ENCODE peak calls at places on chromosomes 4 and X, in ten cellular contexts. K is upper lobe of right lung; W is SK-N-SH; L is psoas muscle; A is breast epithelium; I is left ventricle myocardium inferior; Z is hepatocyte; R is adipocyte; M is endodermal cell; D is CD4-positive, CD25-positive, alpha-beta regulatory T cell. F is an unnamed sample. For H3K36me3, the result is how much of the 10 kb centered on the place peaks cover.

GRCh38 chrX:154719132-154719675 is 31.7 kb downstream of the GAB3 start:
- DNase-seq in D (no peak), M (no peak), R (no peak), L (no peak), K (no peak), W (no peak), Z (no peak), A (no peak), I (no peak), F (peak)

GRCh38 chr4:82223715-82224114 is 150.1 kb downstream of the HNRNPD start:
- DNase-seq in I (peak), Z (no peak), D (no peak), R (no peak), M (no peak), A (no peak), K (no peak), L (no peak), W (no peak), F (peak)

GRCh38 chr4:54550415-54551171 is 107.2 kb upstream of the KIT start:
- DNase-seq in D (no peak), A (no peak), K (no peak), R (peak), I (no peak), W (no peak), Z (peak), M (no peak), L (no peak), F (no peak)

GRCh38 chr4:4677825-4678522 is 136.1 kb upstream of the STX18 start:
- DNase-seq in W (peak), L (no peak), I (no peak), A (no peak), R (peak), M (peak), K (no peak), D (no peak), Z (peak), F (no peak)

GRCh38 chrX:253451-254297 is 27.5 kb upstream of the PLCXD1 start:
- DNase-seq in W (no peak), I (no peak), R (no peak), M (peak), K (peak), Z (peak), A (no peak), L (peak), D (no peak), F (no peak)

GRCh38 chr4:7905461-7905915 is 34.2 kb downstream of the AFAP1 start:
- DNase-seq in A (no peak), W (no peak), L (no peak), D (no peak), I (no peak), Z (no peak), M (no peak), R (peak), K (no peak), F (no peak)

GRCh38 chr4:125316781-125317525 is 2.2 kb downstream of the FAT4 start:
- DNase-seq in L (peak), K (peak), R (peak), A (no peak), M (peak), I (peak), Z (peak), D (no peak), W (peak), F (no peak)

GRCh38 chrX:16436348-16437188 is 213.4 kb upstream of the S100G start:
- DNase-seq in K (peak), D (peak), L (peak), A (peak), W (peak), Z (peak), R (peak), I (peak), M (peak), F (peak)

GRCh38 chr4:37653601-37654000 is 32.6 kb downstream of the RELL1 start:
- DNase-seq in M (peak), Z (no peak), K (no peak), R (no peak), D (no peak), I (no peak), A (no peak), L (no peak), W (no peak), F (no peak)

GRCh38 chrX:71067727-71068051 is 445 bp downstream of the SNX12 start:
- DNase-seq in A (no peak), D (no peak), K (no peak), I (no peak), L (no peak), M (no peak), R (no peak), W (no peak), Z (no peak), F (no peak)

GRCh38 chr4:21184788-21185187 is 484.5 kb downstream of the PACRGL start:
- DNase-seq in D (no peak), A (no peak), W (no peak), R (no peak), K (no peak), M (no peak), L (no peak), Z (no peak), I (no peak), F (no peak)

GRCh38 chr4:130080872-130081451 is 985.0 kb downstream of the C4orf33 start:
- DNase-seq in Z (peak), I (no peak), W (no peak), M (no peak), A (no peak), L (no peak), D (no peak), K (no peak), R (peak), F (peak)

GRCh38 chr4:143488684-143489083 is 24.8 kb upstream of the SMARCA5 start:
- DNase-seq in K (no peak), Z (no peak), D (no peak), R (no peak), W (no peak), L (no peak), M (no peak), I (no peak), A (no peak), F (no peak)

GRCh38 chr4:56743550-56743949 is 62.5 kb upstream of the HOPX start:
- DNase-seq in L (no peak), D (no peak), Z (peak), M (no peak), I (no peak), W (peak), R (no peak), K (no peak), A (no peak), F (peak)

GRCh38 chr4:57426779-57427395 is 316.7 kb upstream of the IGFBP7 start:
- DNase-seq in L (no peak), Z (peak), A (no peak), K (peak), W (peak), M (peak), D (no peak), I (peak), R (peak), F (peak)

GRCh38 chr4:80011636-80012236 is 61.3 kb downstream of the ANTXR2 start:
- DNase-seq in R (peak), M (no peak), L (no peak), I (no peak), A (no peak), W (no peak), K (no peak), D (no peak), Z (no peak), F (no peak)

GRCh38 chrX:94097852-94098251 is 423.8 kb downstream of the FAM133A start:
- DNase-seq in D (no peak), W (no peak), M (no peak), L (no peak), Z (no peak), I (no peak), K (no peak), R (no peak), A (no peak), F (no peak)

GRCh38 chr4:76738081-76738931 is 159.6 kb downstream of the SOWAHB start:
- DNase-seq in Z (peak), W (no peak), R (peak), M (no peak), D (no peak), A (no peak), K (no peak), L (no peak), I (no peak), F (no peak)

GRCh38 chr4:139704915-139705485 is 39.4 kb downstream of the MGST2 start:
- DNase-seq in M (no peak), D (no peak), I (no peak), Z (no peak), R (no peak), W (no peak), L (no peak), A (no peak), K (no peak), F (peak)

GRCh38 chr4:152937535-152938236 is 1.6 kb downstream of the FHDC1 start:
- DNase-seq in Z (peak), A (no peak), M (peak), K (peak), W (peak), D (no peak), I (peak), L (peak), R (peak), F (peak)

GRCh38 chr4:32073542-32073941 is 1353.4 kb downstream of the PCDH7 start:
- DNase-seq in W (no peak), K (no peak), M (no peak), R (no peak), L (no peak), A (no peak), I (no peak), D (no peak), Z (no peak), F (no peak)

GRCh38 chr4:76108467-76109181 is 34.1 kb downstream of the ART3 start:
- DNase-seq in A (no peak), Z (no peak), K (no peak), R (peak), D (no peak), L (no peak), M (no peak), I (no peak), W (peak), F (no peak)

GRCh38 chr4:126396121-126396520 is 1081.4 kb downstream of the FAT4 start:
- DNase-seq in R (no peak), M (no peak), D (no peak), A (no peak), L (no peak), Z (no peak), W (no peak), I (no peak), K (no peak), F (no peak)

GRCh38 chrX:40420899-40421729 is 159.7 kb upstream of the ATP6AP2 start:
- DNase-seq in D (no peak), A (no peak), L (no peak), Z (no peak), W (no peak), K (no peak), R (no peak), M (peak), I (peak), F (no peak)

GRCh38 chr4:105558277-105558676 is 5.9 kb downstream of the ARHGEF38 start:
- DNase-seq in R (no peak), K (no peak), L (no peak), Z (no peak), A (no peak), I (no peak), W (no peak), M (no peak), D (no peak), F (peak)

GRCh38 chr4:142940614-142941013 is 94.5 kb upstream of the INPP4B start:
- DNase-seq in W (peak), R (no peak), I (peak), Z (no peak), D (no peak), K (no peak), M (no peak), L (no peak), A (no peak), F (peak)

GRCh38 chr4:87574996-87575395 is 33.3 kb upstream of the DSPP start:
- DNase-seq in I (no peak), Z (no peak), A (no peak), D (no peak), L (no peak), M (no peak), K (no peak), W (no peak), R (peak), F (no peak)

GRCh38 chrX:48901069-48901468 is 3.3 kb downstream of the PQBP1 start:
- DNase-seq in D (no peak), A (no peak), Z (no peak), M (no peak), R (no peak), K (no peak), W (no peak), I (no peak), L (no peak), F (no peak)

GRCh38 chrX:48903290-48903689 is 5.6 kb downstream of the PQBP1 start:
- DNase-seq in M (no peak), A (no peak), D (no peak), W (no peak), K (no peak), R (no peak), Z (no peak), I (no peak), L (no peak), F (no peak)

GRCh38 chrX:48904180-48904579 is 6.5 kb downstream of the PQBP1 start:
- DNase-seq in K (no peak), R (no peak), M (no peak), A (no peak), W (no peak), I (no peak), L (no peak), D (no peak), Z (no peak), F (no peak)

GRCh38 chrX:48902135-48902534 is 4.4 kb downstream of the PQBP1 start:
- DNase-seq in I (no peak), A (no peak), M (no peak), D (no peak), K (no peak), R (no peak), W (no peak), Z (no peak), L (no peak), F (no peak)

GRCh38 chrX:48902776-48903175 is 5.0 kb downstream of the PQBP1 start:
- DNase-seq in R (no peak), D (no peak), W (no peak), L (no peak), K (no peak), Z (no peak), I (no peak), M (no peak), A (no peak), F (no peak)
- H3K36me3 ChIP-seq in R (under half), D (under half), W (under half), L (half or more), K (under half), Z (under half), I (under half), M (under half), A (under half), F (under half)

GRCh38 chr4:78040431-78040830 is 16.7 kb upstream of the FRAS1 start:
- DNase-seq in W (no peak), Z (no peak), K (no peak), I (no peak), D (no peak), L (no peak), M (no peak), R (no peak), A (no peak), F (no peak)
- H3K36me3 ChIP-seq in W (under half), Z (under half), K (under half), I (under half), D (under half), L (under half), M (under half), R (under half), A (under half), F (under half)

DNA sequence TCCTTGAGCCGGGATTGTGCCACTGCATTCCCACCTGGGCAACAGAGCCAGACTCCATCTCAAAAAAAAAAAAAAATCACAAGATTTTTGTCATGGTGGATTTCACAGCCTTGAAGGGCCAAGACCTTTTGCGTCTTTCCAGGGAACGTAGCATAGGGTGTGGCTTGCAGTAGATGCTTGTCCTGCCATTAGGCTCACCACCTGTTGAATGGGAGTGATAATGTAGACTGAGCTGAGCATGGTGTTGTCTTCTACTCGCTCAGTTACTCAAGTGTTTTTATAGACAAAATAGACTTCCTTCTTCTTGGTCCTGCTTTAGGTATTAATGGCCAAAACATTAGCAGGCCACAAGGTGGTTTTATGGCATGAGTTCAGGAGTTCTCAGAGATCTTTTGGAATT is 40.8 kb downstream of the JADE1 start:
- DNase-seq in D (no peak), K (no peak), Z (no peak), M (peak), I (no peak), A (no peak), L (no peak), R (no peak), W (no peak), F (no peak)
- H3K36me3 ChIP-seq in D (half or more), K (half or more), Z (under half), M (half or more), I (half or more), A (under half), L (half or more), R (half or more), W (under half), F (under half)

GRCh38 chr4:176708771-176709311 is 83.9 kb downstream of the VEGFC start:
- DNase-seq in M (no peak), Z (no peak), W (no peak), A (no peak), L (no peak), I (no peak), D (no peak), K (no peak), R (no peak), F (no peak)

DNA sequence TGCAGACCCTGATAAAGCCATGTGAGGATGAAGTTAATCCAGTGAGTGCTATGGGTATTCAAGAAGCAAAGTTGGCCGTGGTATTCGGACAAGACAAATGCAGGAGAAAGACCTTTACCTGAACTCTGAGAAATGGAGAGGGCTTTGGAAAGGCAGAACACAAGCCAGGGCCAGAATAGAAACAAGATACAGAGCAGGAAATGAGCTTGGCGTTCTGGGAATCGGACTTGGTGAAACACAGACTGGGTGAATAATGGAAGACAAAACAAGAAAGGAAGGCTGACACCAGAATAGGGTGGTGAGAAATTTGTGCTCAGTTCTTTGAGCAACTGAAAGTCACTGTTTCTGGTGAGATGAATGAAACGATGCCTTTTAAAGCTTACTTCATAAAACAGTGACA is 83.3 kb downstream of the VEGFC start:
- DNase-seq in A (no peak), W (no peak), D (no peak), Z (no peak), M (peak), L (no peak), K (no peak), I (no peak), R (no peak), F (no peak)
- H3K36me3 ChIP-seq in A (under half), W (half or more), D (under half), Z (under half), M (under half), L (under half), K (under half), I (under half), R (under half), F (under half)

GRCh38 chr4:534576-535151 is 35.7 kb downstream of the PIGG start:
- DNase-seq in R (no peak), K (no peak), W (no peak), Z (no peak), I (no peak), A (peak), M (no peak), L (no peak), D (no peak), F (no peak)
- H3K36me3 ChIP-seq in R (half or more), K (half or more), W (under half), Z (under half), I (half or more), A (under half), M (under half), L (half or more), D (under half), F (under half)

DNA sequence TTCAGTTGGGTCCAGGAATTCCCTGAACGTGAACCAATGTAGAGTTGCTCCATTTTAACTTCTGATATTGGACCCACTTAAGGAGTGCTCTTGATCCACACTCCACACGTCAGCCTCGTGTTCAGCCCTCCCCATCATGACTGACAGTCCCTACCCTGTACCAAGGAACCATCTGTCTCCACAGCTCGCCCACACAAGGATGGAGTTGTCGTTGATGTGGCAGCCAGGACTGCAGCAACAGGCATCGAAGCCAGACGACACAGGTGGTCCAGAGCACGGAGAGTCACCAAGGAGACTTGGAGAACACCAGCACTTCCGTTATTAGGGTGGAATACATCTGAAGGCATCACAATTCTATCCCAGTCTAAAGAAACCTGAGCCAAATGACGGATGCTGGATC is 472.1 kb upstream of the NR3C2 start:
- DNase-seq in R (no peak), M (no peak), L (no peak), A (no peak), W (no peak), D (no peak), K (no peak), I (no peak), Z (no peak), F (no peak)
- H3K36me3 ChIP-seq in R (under half), M (under half), L (under half), A (under half), W (under half), D (under half), K (under half), I (under half), Z (under half), F (under half)

DNA sequence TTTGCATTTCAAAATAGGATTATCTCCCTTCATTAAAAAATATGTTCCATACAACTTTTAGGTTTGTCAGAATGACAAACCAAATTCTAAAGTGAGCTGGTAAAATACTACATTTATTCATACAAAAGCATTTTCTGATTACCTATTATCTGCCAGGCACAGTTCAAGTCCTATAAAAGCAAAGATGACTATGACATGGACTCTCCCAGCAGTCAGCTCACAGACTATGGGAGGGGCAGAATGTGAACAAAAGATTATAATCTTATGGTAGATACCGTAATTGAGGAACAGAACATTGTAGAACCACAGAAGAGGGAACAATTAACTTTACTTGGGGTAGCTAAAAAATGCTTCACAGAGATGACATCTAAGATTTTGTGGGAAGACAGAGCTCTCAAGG is 12.4 kb downstream of the PAQR3 start:
- DNase-seq in Z (no peak), D (no peak), W (no peak), A (no peak), I (no peak), R (no peak), M (no peak), L (no peak), K (no peak), F (peak)
- H3K36me3 ChIP-seq in Z (under half), D (under half), W (under half), A (under half), I (under half), R (under half), M (under half), L (half or more), K (under half), F (under half)

GRCh38 chr4:2746891-2747695 is 9.0 kb downstream of the TNIP2 start:
- DNase-seq in D (no peak), L (peak), I (no peak), W (no peak), Z (no peak), K (no peak), M (no peak), R (no peak), A (no peak), F (no peak)

GRCh38 chr4:2745516-2745915 is 10.6 kb downstream of the TNIP2 start:
- DNase-seq in Z (no peak), I (no peak), D (no peak), K (no peak), A (no peak), M (no peak), W (no peak), L (no peak), R (no peak), F (no peak)

GRCh38 chr4:2743518-2744445 is 12.4 kb downstream of the TNIP2 start:
- DNase-seq in L (peak), R (no peak), I (no peak), Z (no peak), W (no peak), M (no peak), A (no peak), K (no peak), D (no peak), F (peak)

GRCh38 chr4:2744576-2745270 is 11.4 kb downstream of the TNIP2 start:
- DNase-seq in M (no peak), R (no peak), K (no peak), A (no peak), Z (no peak), D (no peak), W (no peak), L (peak), I (no peak), F (no peak)

GRCh38 chr4:2745981-2746806 is 9.9 kb downstream of the TNIP2 start:
- DNase-seq in K (no peak), L (peak), R (peak), D (peak), Z (peak), M (no peak), I (peak), A (no peak), W (no peak), F (no peak)
- H3K36me3 ChIP-seq in K (half or more), L (half or more), R (half or more), D (half or more), Z (under half), M (under half), I (half or more), A (under half), W (under half), F (under half)

F was measured in small intestine.